ENCODE peak calls at places on chromosomes 13 and 19, in nine cellular contexts. H is RCC 7860, J is GM03348, C is HFF-Myc, B is H54, A is endothelial cell of umbilical vein, X is memory B cell, Q is NCI-H1092, S is NCI-H1105. T is an unnamed sample.
A peak's percentile ranks its signal among the peaks of the same experiment; 100 is the strongest.

GRCh38 chr19:15640294-15640903 is at the start of gene CYP4F3:
- DNase-seq in J (no peak), A (no peak), S (no peak), X (no peak), H (peak; percentile 70), Q (peak; percentile 30), C (no peak), B (peak; percentile 89), T (peak; percentile 48)

GRCh38 chr19:5627395-5627904 is 4.6 kb downstream of the SAFB start:
- DNase-seq in J (no peak), X (peak; percentile 58), A (no peak), B (no peak), H (no peak), C (peak; percentile 40), Q (no peak), S (no peak), T (peak; percentile 47)

GRCh38 chr19:41701401-41702075 is 6.9 kb upstream of the CEACAM5 start:
- DNase-seq in C (no peak), A (no peak), S (no peak), J (no peak), X (no peak), H (no peak), B (peak; percentile 35), Q (peak; percentile 32), T (no peak)

GRCh38 chr13:92658293-92658692 is 568.3 kb upstream of the GPC6 start:
- DNase-seq in X (no peak), J (no peak), B (no peak), C (no peak), H (no peak), A (no peak), Q (no peak), S (no peak), T (no peak)

GRCh38 chr19:55156202-55157063 is 1.1 kb downstream of the TNNI3 start:
- DNase-seq in A (no peak), H (no peak), S (peak; percentile 81), Q (peak; percentile 28), C (no peak), B (no peak), X (no peak), J (peak; percentile 65), T (peak; percentile 90)

GRCh38 chr13:25046985-25047660 is 48.8 kb upstream of the PABPC3 start:
- DNase-seq in C (no peak), Q (no peak), B (no peak), J (peak; percentile 56), A (no peak), S (no peak), X (no peak), H (no peak), T (no peak)

GRCh38 chr13:26425439-26426358 is 131.8 kb upstream of the WASF3 start:
- DNase-seq in J (no peak), C (no peak), S (peak; percentile 58), A (no peak), Q (peak; percentile 60), X (no peak), B (no peak), H (no peak), T (no peak)

GRCh38 chr19:6730153-6730804 is 7.1 kb downstream of the GPR108 start:
- DNase-seq in X (no peak), C (no peak), B (no peak), Q (no peak), H (no peak), A (no peak), S (no peak), J (no peak), T (peak; percentile 87)

GRCh38 chr19:17281391-17282304 is at the start of gene ANKLE1:
- DNase-seq in J (peak; percentile 56), X (no peak), S (no peak), B (no peak), C (no peak), H (no peak), A (no peak), Q (no peak), T (peak; percentile 84)

GRCh38 chr13:96819375-96819774 is 174.9 kb downstream of the OXGR1 start:
- DNase-seq in C (no peak), A (no peak), B (no peak), Q (no peak), H (no peak), J (no peak), X (no peak), S (no peak), T (no peak)

GRCh38 chr19:18044825-18045304 is 36.9 kb downstream of the ARRDC2 start:
- DNase-seq in A (no peak), H (peak; percentile 74), X (peak; percentile 81), Q (peak; percentile 31), S (no peak), C (no peak), B (no peak), J (peak; percentile 71), T (no peak)

GRCh38 chr19:44671400-44671799 is at the start of gene CEACAM19:
- DNase-seq in J (no peak), Q (no peak), B (no peak), A (no peak), S (no peak), H (no peak), C (no peak), X (no peak), T (no peak)

GRCh38 chr13:52879950-52880650 is 31.7 kb upstream of the PCDH8 start:
- DNase-seq in H (no peak), B (no peak), C (no peak), Q (no peak), J (no peak), S (no peak), X (no peak), A (no peak), T (peak; percentile 93)

GRCh38 chr19:33125929-33126388 is 6.0 kb upstream of the WDR88 start:
- DNase-seq in C (peak; percentile 48), A (peak; percentile 73), X (peak; percentile 38), Q (no peak), S (peak; percentile 63), H (peak; percentile 24), J (peak; percentile 83), B (peak; percentile 86), T (peak; percentile 66)

GRCh38 chr13:44932850-44933251 is 56.4 kb downstream of the NUFIP1 start:
- DNase-seq in S (no peak), H (peak; percentile 54), C (no peak), J (peak; percentile 27), B (no peak), Q (no peak), X (no peak), A (peak; percentile 93), T (no peak)

GRCh38 chr19:58569943-58570670 is 3.0 kb downstream of the MZF1 start:
- DNase-seq in S (no peak), H (no peak), B (no peak), C (no peak), Q (no peak), J (no peak), X (no peak), A (no peak), T (no peak)

GRCh38 chr19:40588110-40588854 is 11.6 kb downstream of the SHKBP1 start:
- DNase-seq in B (no peak), H (peak; percentile 59), X (no peak), J (no peak), Q (no peak), C (no peak), A (peak; percentile 42), S (no peak), T (no peak)

GRCh38 chr13:85798999-85799646 is at the start of gene SLITRK6:
- DNase-seq in Q (peak; percentile 67), J (no peak), C (peak; percentile 62), A (no peak), S (peak; percentile 35), X (no peak), H (no peak), B (peak; percentile 5), T (peak; percentile 26)

GRCh38 chr19:48866692-48867091 is 1.7 kb downstream of the PLEKHA4 start:
- DNase-seq in C (no peak), J (no peak), A (no peak), S (no peak), H (no peak), X (no peak), Q (no peak), B (no peak), T (no peak)

GRCh38 chr13:98839826-98840769 is 87.6 kb upstream of the SLC15A1 start:
- DNase-seq in X (no peak), Q (no peak), H (peak; percentile 34), B (peak; percentile 82), S (peak; percentile 5), J (peak; percentile 84), C (no peak), A (peak; percentile 70), T (peak; percentile 81)

GRCh38 chr13:46983881-46984280 is 87.0 kb upstream of the HTR2A start:
- DNase-seq in Q (no peak), X (peak; percentile 37), S (no peak), B (no peak), J (no peak), C (no peak), H (no peak), A (no peak), T (no peak)

GRCh38 chr19:10604460-10604980 is 17.4 kb upstream of the AP1M2 start:
- DNase-seq in C (no peak), J (no peak), Q (no peak), S (no peak), X (peak; percentile 30), B (no peak), H (no peak), A (peak; percentile 53), T (no peak)

GRCh38 chr19:11268783-11269267 is 6.5 kb upstream of the DOCK6 start:
- DNase-seq in S (no peak), H (no peak), A (peak; percentile 100), Q (no peak), J (no peak), C (peak; percentile 88), X (no peak), B (peak; percentile 46), T (no peak)

GRCh38 chr19:44850641-44851109 is 4.6 kb downstream of the NECTIN2 start:
- DNase-seq in A (peak; percentile 53), C (no peak), X (no peak), S (no peak), Q (no peak), J (no peak), B (no peak), H (no peak), T (no peak)

GRCh38 chr13:39918837-39919236 is 263.4 kb downstream of the COG6 start:
- DNase-seq in S (no peak), X (no peak), C (no peak), J (no peak), B (no peak), A (no peak), H (no peak), Q (no peak), T (no peak)

GRCh38 chr13:106152047-106152446 is 383.4 kb downstream of the EFNB2 start:
- DNase-seq in A (no peak), Q (no peak), H (no peak), J (no peak), S (no peak), B (no peak), C (no peak), X (no peak), T (no peak)

GRCh38 chr13:32911506-32911905 is 104.7 kb upstream of the KL start:
- DNase-seq in B (peak; percentile 18), Q (peak; percentile 46), C (no peak), S (no peak), X (no peak), A (no peak), H (peak; percentile 44), J (peak; percentile 64), T (peak; percentile 49)

GRCh38 chr19:40270362-40271089 is 14.6 kb downstream of the AKT2 start:
- DNase-seq in H (no peak), J (no peak), B (no peak), X (no peak), Q (no peak), C (no peak), S (no peak), A (no peak), T (no peak)

GRCh38 chr13:46170687-46171086 is 11.3 kb downstream of the LCP1 start:
- DNase-seq in B (no peak), H (no peak), Q (no peak), C (no peak), J (no peak), X (no peak), A (no peak), S (no peak), T (no peak)

GRCh38 chr13:74647991-74648390 is 513.8 kb upstream of the KLF12 start:
- DNase-seq in B (no peak), S (no peak), A (no peak), H (no peak), Q (no peak), C (no peak), X (no peak), J (no peak), T (no peak)

GRCh38 chr13:98523455-98524102 is 53.3 kb downstream of the STK24 start:
- DNase-seq in A (no peak), S (no peak), H (no peak), X (no peak), C (no peak), J (no peak), B (no peak), Q (no peak), T (no peak)

T was measured in HAP-1.